ENCODE peak calls at places on chromosome 17, in five cellular contexts. D, E, P, V and J are unnamed samples.

GRCh38 chr17:43658890-43659289 is 2.8 kb downstream of the MEOX1 start:
- DNase-seq in D (no peak), V (no peak), E (no peak), P (no peak), J (no peak)

GRCh38 chr17:14389656-14390055 is 88.8 kb downstream of the HS3ST3B1 start:
- DNase-seq in V (no peak), E (no peak), D (no peak), P (no peak), J (no peak)

GRCh38 chr17:83125515-83126274 is 46.3 kb downstream of the METRNL start:
- DNase-seq in D (no peak), P (no peak), V (no peak), E (peak), J (no peak)

GRCh38 chr17:39144414-39144813 is 7.0 kb downstream of the PLXDC1 start:
- DNase-seq in D (peak), V (no peak), P (peak), E (no peak), J (peak)

GRCh38 chr17:978110-979093 is 1.2 kb downstream of the NXN start:
- DNase-seq in E (no peak), D (peak), V (no peak), P (no peak), J (no peak)

GRCh38 chr17:63535640-63536039 is 12.5 kb downstream of the KCNH6 start:
- DNase-seq in D (no peak), E (no peak), P (no peak), V (no peak), J (no peak)

GRCh38 chr17:3712811-3713463 is 10.8 kb upstream of the HASPIN start:
- DNase-seq in P (no peak), D (no peak), E (no peak), V (no peak), J (no peak)

GRCh38 chr17:73841431-73842060 is 197.3 kb upstream of the SDK2 start:
- DNase-seq in P (no peak), E (no peak), D (no peak), V (peak), J (no peak)

GRCh38 chr17:49439673-49440571 is 25.2 kb upstream of the PHB1 start:
- DNase-seq in P (peak), V (no peak), E (no peak), D (no peak), J (no peak)

GRCh38 chr17:77444653-77445029 is 303.9 kb downstream of the SEC14L1 start:
- DNase-seq in V (no peak), D (peak), E (no peak), P (no peak), J (no peak)

GRCh38 chr17:57406981-57407286 is 150.6 kb downstream of the MSI2 start:
- DNase-seq in D (no peak), P (no peak), E (no peak), V (no peak), J (no peak)

GRCh38 chr17:5583426-5584382 is 605 bp downstream of the NLRP1 start:
- DNase-seq in D (peak), P (no peak), V (peak), E (no peak), J (no peak)

GRCh38 chr17:42310281-42311156 is 22.2 kb downstream of the STAT5A start:
- DNase-seq in D (no peak), V (no peak), P (no peak), E (no peak), J (no peak)

GRCh38 chr17:7072406-7072805 is 7.6 kb downstream of the CLEC10A start:
- DNase-seq in V (no peak), D (no peak), P (no peak), E (no peak), J (no peak)

GRCh38 chr17:38605852-38606645 is at the start of gene SRCIN1:
- DNase-seq in E (peak), D (peak), V (peak), P (no peak), J (no peak)

GRCh38 chr17:37488009-37488604 is 1.6 kb upstream of the DUSP14 start:
- DNase-seq in D (no peak), E (peak), P (peak), V (no peak), J (peak)